ENCODE peak calls at places on chromosomes 3 and 15, in four cellular contexts. S is fibroblast of the conjunctiva, R is T-cell, A is NCI-H146. D is an unnamed sample.

GRCh38 chr3:113354307-113354706 is 87.0 kb downstream of the CFAP44 start:
- DNase-seq in S (no peak), A (no peak), R (no peak), D (no peak)

GRCh38 chr3:153032891-153033290 is 129.1 kb upstream of the RAP2B start:
- DNase-seq in R (no peak), A (no peak), S (no peak), D (no peak)

GRCh38 chr3:66400381-66401156 is 100.3 kb downstream of the LRIG1 start:
- DNase-seq in A (no peak), S (no peak), R (no peak), D (no peak)

GRCh38 chr3:146160233-146160963 is 586 bp downstream of the PLOD2 start:
- DNase-seq in R (no peak), S (peak), A (peak), D (peak)

GRCh38 chr15:48397841-48398240 is 66.6 kb downstream of the DUT start:
- DNase-seq in R (no peak), S (no peak), A (no peak), D (no peak)

GRCh38 chr15:44712108-44713005 is 1.0 kb downstream of the B2M start:
- DNase-seq in S (peak), A (peak), R (peak), D (peak)

GRCh38 chr3:57109437-57110199 is 49.2 kb downstream of the SPATA12 start:
- DNase-seq in A (no peak), S (no peak), R (no peak), D (no peak)

GRCh38 chr3:16936233-16936632 is 51.5 kb downstream of the PLCL2 start:
- DNase-seq in R (peak), S (no peak), A (no peak), D (no peak)

GRCh38 chr15:36152961-36153360 is 426.5 kb upstream of the CDIN1 start:
- DNase-seq in A (no peak), S (no peak), R (no peak), D (no peak)

D was measured in amniotic stem cell.